ENCODE peak calls at places on chromosomes 13 and 19, in four cellular contexts. B, Z, X and C are unnamed samples.

GRCh38 chr13:36131931-36132297 is 732 bp upstream of the DCLK1 start:
- DNase-seq in B (no peak), Z (no peak), X (peak), C (peak)

GRCh38 chr19:51258165-51258564 is 7.3 kb downstream of the SIGLECL1 start:
- DNase-seq in B (no peak), Z (no peak), X (no peak), C (no peak)

GRCh38 chr13:19864018-19864338 is 529 bp upstream of the ZMYM5 start:
- DNase-seq in B (no peak), Z (no peak), X (peak), C (peak)

GRCh38 chr19:47240996-47241918 is 10.3 kb upstream of the BBC3 start:
- DNase-seq in B (peak), Z (no peak), X (peak), C (peak)

GRCh38 chr13:66224644-66225043 is 1005.5 kb downstream of the PCDH9 start:
- DNase-seq in B (no peak), Z (no peak), X (no peak), C (no peak)

GRCh38 chr13:52845766-52846566 is 2.5 kb downstream of the PCDH8 start:
- DNase-seq in B (no peak), Z (no peak), X (peak), C (no peak)

GRCh38 chr19:58476498-58477015 is 405 bp downstream of the ZNF446 start:
- DNase-seq in B (no peak), Z (no peak), X (peak), C (peak)

GRCh38 chr13:109357751-109358150 is 428.6 kb downstream of the IRS2 start:
- DNase-seq in B (no peak), Z (no peak), X (peak), C (no peak)

GRCh38 chr19:48445606-48446481 is at the start of gene GRWD1:
- DNase-seq in B (peak), Z (peak), X (peak), C (peak)

GRCh38 chr13:35648109-35648508 is 171.6 kb upstream of the MAB21L1 start:
- DNase-seq in B (no peak), Z (no peak), X (peak), C (peak)

GRCh38 chr19:47095707-47096704 is 17.6 kb downstream of the ZC3H4 start:
- DNase-seq in B (peak), Z (peak), X (no peak), C (peak)

GRCh38 chr19:51784922-51785690 is 9.9 kb upstream of the FPR3 start:
- DNase-seq in B (no peak), Z (peak), X (peak), C (peak)

GRCh38 chr19:11708457-11708856 is 30.3 kb downstream of the ZNF823 start:
- DNase-seq in B (no peak), Z (no peak), X (no peak), C (no peak)
- TF ChIP-seq CTCF in B (no peak), Z (no peak), X (no peak), C (no peak)

GRCh38 chr13:40159736-40160135 is 504.3 kb downstream of the COG6 start:
- DNase-seq in B (no peak), Z (no peak), X (no peak), C (no peak)

GRCh38 chr13:40161008-40161694 is 505.3 kb downstream of the FOXO1 start:
- DNase-seq in B (no peak), Z (no peak), X (no peak), C (no peak)

GRCh38 chr13:40165533-40165932 is 500.9 kb downstream of the FOXO1 start:
- DNase-seq in B (no peak), Z (no peak), X (no peak), C (no peak)

GRCh38 chr13:40164137-40164536 is 502.3 kb downstream of the FOXO1 start:
- DNase-seq in B (peak), Z (no peak), X (peak), C (peak)

GRCh38 chr13:40161931-40162330 is 504.5 kb downstream of the FOXO1 start:
- DNase-seq in B (no peak), Z (no peak), X (no peak), C (no peak)
- TF ChIP-seq CTCF in B (no peak), Z (no peak), X (no peak), C (no peak)

DNA sequence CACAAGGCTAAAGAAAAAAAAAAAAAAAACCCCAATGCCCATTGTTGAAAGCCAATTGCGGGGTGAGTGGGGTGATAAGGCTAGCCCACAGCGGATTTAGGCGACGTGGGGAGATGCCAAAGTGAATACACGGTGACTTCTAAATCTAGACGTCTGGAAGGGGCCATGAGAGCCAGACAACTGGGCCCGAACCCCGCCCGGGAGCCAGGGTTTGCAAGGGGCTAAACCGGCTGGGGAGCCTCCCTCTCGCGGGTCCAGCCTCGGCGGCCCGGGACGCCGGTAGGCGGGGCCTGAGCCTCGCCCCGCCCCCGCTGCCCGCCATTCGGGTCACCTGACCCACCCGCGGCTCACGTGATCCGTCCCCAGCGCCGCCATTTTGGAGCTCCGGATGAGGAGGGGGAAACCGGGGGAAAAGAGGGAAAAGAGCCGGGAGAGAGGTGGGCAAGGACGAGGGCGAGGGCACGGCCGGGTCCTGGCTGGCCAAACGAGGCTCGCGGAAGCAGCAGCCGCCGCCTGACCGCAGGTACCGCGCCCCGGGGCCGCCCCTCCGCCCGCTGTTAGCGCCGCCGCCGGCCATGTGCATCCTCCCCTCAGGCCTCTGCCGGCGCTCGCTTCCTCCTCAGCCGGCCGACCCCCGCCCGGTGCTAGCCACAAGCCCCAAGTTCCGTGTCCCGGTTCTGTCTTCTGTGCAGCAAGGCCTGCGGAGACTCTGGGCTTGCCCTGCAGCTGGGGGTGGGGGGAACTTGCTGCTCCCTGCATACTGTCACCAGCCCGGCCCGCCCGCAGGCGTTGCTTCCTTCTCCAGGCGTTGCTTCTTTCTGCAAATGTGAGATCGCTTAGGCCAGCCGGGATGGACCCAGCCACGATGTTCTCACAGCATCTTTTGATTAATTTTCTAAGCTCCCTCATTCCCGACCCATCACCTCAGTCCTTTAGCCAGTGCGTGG is at the start of gene ZNF507:
- DNase-seq in B (peak), Z (no peak), X (peak), C (peak)
- TF ChIP-seq CTCF in B (no peak), Z (no peak), X (no peak), C (no peak)

GRCh38 chr19:35083678-35084077 is 31.9 kb upstream of the FXYD3 start:
- DNase-seq in B (no peak), Z (no peak), X (no peak), C (no peak)

GRCh38 chr19:35079826-35080225 is 35.8 kb upstream of the FXYD3 start:
- DNase-seq in B (no peak), Z (no peak), X (no peak), C (no peak)

GRCh38 chr19:35078807-35079206 is 36.8 kb upstream of the FXYD3 start:
- DNase-seq in B (no peak), Z (no peak), X (no peak), C (no peak)

GRCh38 chr19:35081201-35081600 is 34.4 kb upstream of the FXYD3 start:
- DNase-seq in B (no peak), Z (no peak), X (no peak), C (no peak)

GRCh38 chr19:35080613-35081170 is 34.9 kb upstream of the FXYD3 start:
- DNase-seq in B (no peak), Z (no peak), X (no peak), C (no peak)
- TF ChIP-seq CTCF in B (no peak), Z (no peak), X (no peak), C (no peak)

GRCh38 chr13:94658926-94659649 is 53.3 kb downstream of the SOX21 start:
- DNase-seq in B (peak), Z (no peak), X (no peak), C (no peak)
- TF ChIP-seq CTCF in B (no peak), Z (no peak), X (no peak), C (no peak)

DNA sequence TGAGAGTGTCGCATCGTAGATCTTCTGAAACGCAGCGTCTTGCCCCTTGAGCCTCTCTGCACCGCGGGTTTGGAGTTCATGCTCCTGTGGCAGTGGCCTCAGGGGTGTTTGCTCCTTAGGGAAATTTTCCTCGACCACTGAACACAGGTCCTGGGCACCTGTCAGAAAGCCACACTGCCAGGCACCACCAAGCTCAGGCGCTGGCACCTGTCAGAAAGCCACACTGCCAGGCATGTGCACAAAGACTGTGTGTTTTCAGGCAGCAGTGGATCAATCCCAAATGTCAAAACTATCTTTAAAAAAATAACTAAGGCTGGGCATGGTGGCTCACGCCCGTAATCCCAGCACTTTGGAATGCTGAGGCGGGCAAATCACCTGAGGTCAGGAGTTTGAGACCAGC is 87.1 kb downstream of the ATP11A start:
- DNase-seq in B (no peak), Z (no peak), X (no peak), C (no peak)
- TF ChIP-seq CTCF in B (no peak), Z (no peak), X (no peak), C (no peak)

GRCh38 chr19:10502524-10503001 is 593 bp downstream of the KEAP1 start:
- DNase-seq in B (peak), Z (peak), X (peak), C (peak)
- TF ChIP-seq CTCF in B (no peak), Z (peak), X (no peak), C (no peak)

GRCh38 chr13:95704510-95704909 is 27.6 kb downstream of the DNAJC3 start:
- DNase-seq in B (peak), Z (no peak), X (no peak), C (no peak)
- TF ChIP-seq CTCF in B (peak), Z (no peak), X (peak), C (peak)

GRCh38 chr19:3027981-3028304 is 1.1 kb downstream of the TLE2 start:
- DNase-seq in B (no peak), Z (no peak), X (no peak), C (no peak)

GRCh38 chr19:3031607-3031867 is 2.5 kb upstream of the TLE2 start:
- DNase-seq in B (no peak), Z (no peak), X (no peak), C (no peak)

GRCh38 chr19:3028305-3029069 is 593 bp downstream of the TLE2 start:
- DNase-seq in B (no peak), Z (no peak), X (no peak), C (no peak)

GRCh38 chr19:3027292-3027691 is 1.8 kb downstream of the TLE2 start:
- DNase-seq in B (no peak), Z (no peak), X (no peak), C (no peak)

DNA sequence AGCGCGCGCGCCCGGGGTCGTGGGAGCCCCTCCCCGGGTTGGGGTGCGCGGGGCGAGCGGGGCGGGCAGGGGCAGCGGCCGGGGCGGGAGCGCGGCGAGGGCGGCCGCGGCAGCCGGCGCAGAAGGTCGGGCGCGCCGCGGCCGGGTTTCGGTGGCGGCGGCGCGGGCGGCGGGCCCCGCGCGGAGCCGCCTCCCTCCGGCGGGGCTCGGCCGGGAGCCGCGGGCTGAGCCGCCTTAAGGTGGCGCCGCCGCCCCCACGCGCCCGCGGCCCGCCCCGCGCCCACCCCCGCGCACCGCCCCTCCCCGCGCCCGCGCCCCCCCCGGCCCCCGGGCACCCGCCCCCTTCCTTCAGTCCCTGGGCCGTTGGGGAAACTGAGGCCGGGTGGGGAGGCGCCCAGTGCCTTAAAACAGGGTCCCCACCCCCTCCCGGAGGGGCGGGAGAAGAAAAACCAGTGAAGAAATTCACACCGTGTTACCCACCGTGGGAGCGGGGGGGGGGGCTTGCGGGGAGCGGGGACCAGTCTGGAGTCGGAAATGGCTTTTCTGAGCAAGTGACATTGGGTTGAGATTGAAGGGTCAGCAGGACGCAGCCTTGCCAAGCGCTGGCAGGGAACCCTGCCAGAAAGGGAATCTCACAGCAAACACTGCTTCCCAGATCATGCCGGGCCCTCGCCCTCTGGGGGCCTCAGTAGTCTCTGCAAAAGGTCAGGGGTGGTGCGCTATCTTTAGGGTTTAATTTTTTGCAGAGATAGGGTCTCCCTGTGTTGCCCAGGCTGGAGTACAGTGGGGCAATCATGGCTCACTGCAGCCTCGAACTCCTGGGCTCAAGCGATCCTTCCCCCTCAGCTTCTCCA is at the start of gene TLE2:
- DNase-seq in B (no peak), Z (no peak), X (no peak), C (no peak)
- TF ChIP-seq CTCF in B (no peak), Z (no peak), X (no peak), C (no peak)